ENCODE peak calls at places on chromosomes 3 and 15, in five cellular contexts. E is GM12878, Z is HepG2, M is K562, A is SK-N-SH. W is an unnamed sample.

GRCh38 chr3:47409284-47409683 is 28.5 kb downstream of the PTPN23 start:
- DNase-seq in A (no peak), E (no peak), M (no peak), Z (no peak), W (no peak)

GRCh38 chr3:166195808-166196207 is 358.6 kb upstream of the BCHE start:
- DNase-seq in E (no peak), A (no peak), M (no peak), Z (no peak), W (no peak)

GRCh38 chr3:128482175-128482856 is 10.7 kb downstream of the GATA2 start:
- DNase-seq in Z (no peak), M (no peak), A (peak), E (no peak), W (no peak)

GRCh38 chr3:105402287-105402801 is 35.6 kb downstream of the ALCAM start:
- DNase-seq in M (no peak), Z (no peak), A (no peak), E (no peak), W (no peak)

GRCh38 chr3:61978460-61979419 is 394.6 kb downstream of the FEZF2 start:
- DNase-seq in M (no peak), A (no peak), Z (no peak), E (no peak), W (no peak)

GRCh38 chr15:71366926-71367325 is 251.7 kb downstream of the THSD4 start:
- DNase-seq in Z (peak), E (no peak), A (no peak), M (no peak), W (no peak)

GRCh38 chr3:195388380-195388779 is 54.4 kb downstream of the ACAP2 start:
- DNase-seq in Z (peak), E (no peak), A (no peak), M (no peak), W (no peak)

GRCh38 chr3:161766301-161766700 is 269.7 kb downstream of the OTOL1 start:
- DNase-seq in M (no peak), A (no peak), E (no peak), Z (no peak), W (no peak)

GRCh38 chr15:77966540-77967290 is 110.8 kb downstream of the TBC1D2B start:
- DNase-seq in E (no peak), Z (peak), M (peak), A (peak), W (peak)

GRCh38 chr3:88263417-88264116 is 113.8 kb downstream of the C3orf38 start:
- DNase-seq in M (no peak), Z (no peak), A (no peak), E (no peak), W (no peak)

GRCh38 chr3:21446027-21446426 is 305.0 kb downstream of the ZNF385D start:
- DNase-seq in E (peak), Z (no peak), M (no peak), A (no peak), W (no peak)

GRCh38 chr3:123449986-123450474 is 1.1 kb upstream of the ADCY5 start:
- DNase-seq in E (no peak), A (peak), M (no peak), Z (no peak), W (no peak)

GRCh38 chr3:126886217-126886616 is 96.7 kb upstream of the PLXNA1 start:
- DNase-seq in A (peak), Z (no peak), E (no peak), M (peak), W (no peak)

GRCh38 chr3:29694783-29695182 is 413.9 kb downstream of the RBMS3 start:
- DNase-seq in A (no peak), Z (peak), M (no peak), E (no peak), W (no peak)

GRCh38 chr15:75666823-75667501 is 19.2 kb downstream of the SNX33 start:
- DNase-seq in M (no peak), E (no peak), Z (peak), A (no peak), W (no peak)

GRCh38 chr3:58742239-58742638 is 75.7 kb upstream of the FAM3D start:
- DNase-seq in M (no peak), E (no peak), Z (no peak), A (no peak), W (no peak)

GRCh38 chr3:196344663-196345062 is 6.5 kb upstream of the TM4SF19 start:
- DNase-seq in Z (no peak), M (no peak), E (no peak), A (no peak), W (no peak)

GRCh38 chr3:45545476-45545875 is 49.1 kb upstream of the LIMD1 start:
- DNase-seq in A (no peak), M (peak), Z (peak), E (no peak), W (no peak)

GRCh38 chr3:129673012-129673411 is 66.5 kb upstream of the PLXND1 start:
- DNase-seq in A (no peak), Z (no peak), E (no peak), M (no peak), W (no peak)

GRCh38 chr3:45387636-45388348 is 584 bp upstream of the LARS2 start:
- DNase-seq in E (no peak), Z (no peak), M (no peak), A (no peak), W (no peak)

GRCh38 chr15:98123297-98123696 is 162.8 kb downstream of the ARRDC4 start:
- DNase-seq in M (no peak), Z (no peak), A (no peak), E (no peak), W (no peak)

GRCh38 chr3:14143826-14144225 is 19.0 kb downstream of the TMEM43 start:
- DNase-seq in M (no peak), E (no peak), A (no peak), Z (peak), W (no peak)

GRCh38 chr3:46285931-46286330 is 43.7 kb downstream of the CCR3 start:
- DNase-seq in A (no peak), Z (no peak), M (no peak), E (no peak), W (no peak)

GRCh38 chr15:77023576-77024272 is 28.8 kb downstream of the PSTPIP1 start:
- DNase-seq in A (no peak), M (no peak), E (no peak), Z (no peak), W (no peak)

GRCh38 chr3:176795897-176796296 is 401.4 kb downstream of the TBL1XR1 start:
- DNase-seq in M (no peak), E (no peak), A (no peak), Z (no peak), W (no peak)

GRCh38 chr3:77254967-77255831 is 215.3 kb downstream of the ROBO2 start:
- DNase-seq in Z (peak), M (peak), A (peak), E (no peak), W (peak)

GRCh38 chr15:57734860-57735259 is 28.3 kb downstream of the POLR2M start:
- DNase-seq in E (no peak), A (no peak), M (no peak), Z (no peak), W (no peak)
- TF ChIP-seq FOXM1 in E (no peak), A (no peak), M (no peak), Z (no peak), W (no peak)

DNA sequence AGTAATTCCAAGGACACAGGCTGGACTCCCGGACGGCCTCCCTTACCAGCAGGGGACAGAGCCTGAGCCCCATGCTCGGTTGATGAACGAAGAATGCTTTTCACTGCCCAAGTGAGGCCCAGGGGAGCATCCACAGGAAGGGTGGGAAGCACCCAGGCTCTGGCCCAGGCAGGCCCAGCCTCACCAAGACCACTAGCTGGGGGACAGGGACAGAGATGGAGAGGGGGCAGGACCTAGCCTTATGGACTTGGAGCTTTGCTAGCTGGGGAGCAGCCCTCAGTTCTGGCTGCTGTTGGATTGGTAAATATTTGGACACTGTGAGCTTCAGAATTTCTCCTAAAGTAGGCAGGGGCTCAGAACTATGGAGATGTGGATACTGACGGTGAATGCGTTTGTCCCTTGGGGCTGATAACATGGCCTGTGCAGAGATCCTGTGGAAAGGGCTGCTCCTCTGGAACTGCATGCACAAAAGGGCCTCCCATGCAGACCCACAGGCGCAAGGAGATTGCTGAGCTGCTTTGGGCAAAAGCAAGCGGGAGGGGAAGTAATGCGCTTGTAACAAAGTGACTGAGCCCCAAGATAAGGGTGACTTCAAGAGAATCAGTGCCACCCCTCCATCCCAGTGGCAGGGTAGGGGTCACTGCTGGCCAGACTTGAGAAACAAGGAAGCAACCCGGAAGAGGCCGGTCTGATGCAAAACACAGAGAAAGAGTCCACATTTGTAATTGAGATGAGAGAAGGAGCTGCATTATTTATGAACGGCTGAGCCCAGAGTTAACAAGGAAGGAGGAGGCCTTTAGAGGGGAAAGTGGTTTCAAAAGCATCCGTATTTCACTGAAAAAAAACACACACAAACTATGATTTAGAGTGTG is 70.1 kb upstream of the MEF2A start:
- DNase-seq in Z (peak), E (no peak), A (no peak), M (no peak), W (no peak)
- TF ChIP-seq FOXM1 in Z (no peak), E (no peak), A (no peak), M (no peak), W (no peak)

GRCh38 chr15:69049976-69050375 is 35.5 kb downstream of the NOX5 start:
- DNase-seq in E (no peak), Z (no peak), A (no peak), M (no peak), W (no peak)

GRCh38 chr15:69045810-69046209 is 31.3 kb downstream of the NOX5 start:
- DNase-seq in A (no peak), E (no peak), M (no peak), Z (peak), W (peak)

GRCh38 chr15:69042531-69042930 is 28.0 kb downstream of the NOX5 start:
- DNase-seq in M (no peak), Z (no peak), A (no peak), E (no peak), W (no peak)

GRCh38 chr15:69046781-69047180 is 32.3 kb downstream of the NOX5 start:
- DNase-seq in E (no peak), Z (no peak), A (no peak), M (no peak), W (no peak)

GRCh38 chr15:69044899-69045298 is 30.4 kb downstream of the NOX5 start:
- DNase-seq in M (no peak), Z (no peak), A (no peak), E (no peak), W (no peak)
- TF ChIP-seq FOXM1 in M (no peak), Z (no peak), A (no peak), E (no peak), W (no peak)

DNA sequence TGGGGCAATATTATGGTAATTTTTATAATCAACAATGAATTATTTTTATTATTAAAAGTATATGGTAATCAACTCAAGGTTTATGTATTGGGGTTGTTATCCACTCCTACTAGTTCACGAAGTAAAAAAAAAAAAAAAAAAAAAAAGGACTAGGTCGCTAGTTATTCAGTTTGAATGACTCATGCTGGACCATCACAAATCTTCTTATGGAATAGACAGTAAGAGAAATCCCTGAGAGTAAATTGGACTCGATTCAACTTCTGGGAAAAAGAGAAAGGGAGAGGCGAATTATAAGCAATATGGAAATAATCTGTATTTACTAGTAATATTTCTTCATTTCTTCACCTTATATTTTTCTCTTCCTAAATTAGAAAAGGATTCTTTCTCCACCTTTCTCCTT is 2.0 kb downstream of the MYEF2 start:
- DNase-seq in Z (no peak), E (no peak), M (no peak), A (no peak), W (no peak)
- TF ChIP-seq FOXM1 in Z (no peak), E (no peak), M (no peak), A (no peak), W (no peak)

W was measured in HEK293T.